ENCODE peak calls at places on chromosomes 12 and 14, in seven cellular contexts. H is T-helper 1 cell; E is stimulated activated CD4-positive, alpha-beta T cell treated with anti-CD3 and anti-CD28 coated beads, Interleukin-2, amount 100 ng/mL, for 4 hours; X is RPMI8226; A is activated CD4-positive, alpha-beta T cell treated with anti-CD3 and anti-CD28 coated beads, Interleukin-2, amount 50 U/mL, for 1 hour; M is NCI-H1417; Z is stromal cell of bone marrow. O is an unnamed sample.

GRCh38 chr14:105940534-105941225 is 414.3 kb downstream of the TMEM121 start:
- DNase-seq in H (no peak), E (no peak), X (no peak), A (no peak), M (no peak), Z (no peak), O (no peak)

GRCh38 chr14:74661726-74662450 is 49.9 kb upstream of the LTBP2 start:
- DNase-seq in H (no peak), E (no peak), X (no peak), A (no peak), M (no peak), Z (no peak), O (no peak)

GRCh38 chr12:110001596-110001995 is 2.4 kb downstream of the ANKRD13A start:
- DNase-seq in H (no peak), E (no peak), X (no peak), A (no peak), M (no peak), Z (peak; percentile 51), O (peak; percentile 94)

GRCh38 chr12:116525418-116526001 is 33.7 kb upstream of the MAP1LC3B2 start:
- DNase-seq in H (no peak), E (no peak), X (no peak), A (no peak), M (no peak), Z (peak; percentile 96), O (peak; percentile 95)

GRCh38 chr14:86153480-86153879 is 623.5 kb downstream of the FLRT2 start:
- DNase-seq in H (no peak), E (no peak), X (no peak), A (no peak), M (no peak), Z (no peak), O (no peak)

GRCh38 chr12:92634730-92635129 is 68.1 kb upstream of the PLEKHG7 start:
- DNase-seq in H (no peak), E (no peak), X (no peak), A (no peak), M (no peak), Z (no peak), O (no peak)

GRCh38 chr14:61403411-61403810 is 82.0 kb downstream of the PRKCH start:
- DNase-seq in H (no peak), E (no peak), X (no peak), A (no peak), M (no peak), Z (no peak), O (no peak)

GRCh38 chr12:63294327-63294632 is 143.3 kb upstream of the AVPR1A start:
- DNase-seq in H (no peak), E (no peak), X (no peak), A (no peak), M (no peak), Z (peak; percentile 51), O (peak; percentile 70)

GRCh38 chr12:11580125-11580751 is 69.2 kb upstream of the ETV6 start:
- DNase-seq in H (no peak), E (no peak), X (peak; percentile 41), A (no peak), M (no peak), Z (peak; percentile 85), O (peak; percentile 98)

GRCh38 chr14:89681086-89682018 is 264.3 kb upstream of the FOXN3 start:
- DNase-seq in H (no peak), E (peak; percentile 58), X (no peak), A (peak; percentile 24), M (no peak), Z (no peak), O (peak; percentile 16)

GRCh38 chr12:124865728-124866127 is 2.1 kb upstream of the SCARB1 start:
- DNase-seq in H (no peak), E (no peak), X (no peak), A (no peak), M (no peak), Z (no peak), O (no peak)

GRCh38 chr12:16602412-16602811 is 3.5 kb downstream of the LMO3 start:
- DNase-seq in H (no peak), E (no peak), X (no peak), A (no peak), M (no peak), Z (no peak), O (no peak)

GRCh38 chr12:21763531-21763930 is 11.0 kb downstream of the KCNJ8 start:
- DNase-seq in H (no peak), E (no peak), X (no peak), A (no peak), M (no peak), Z (no peak), O (no peak)

GRCh38 chr12:55706840-55707671 is 648 bp downstream of the ITGA7 start:
- DNase-seq in H (no peak), E (no peak), X (no peak), A (no peak), M (no peak), Z (no peak), O (no peak)

GRCh38 chr14:24207625-24208024 is 2.1 kb downstream of the TSSK4 start:
- DNase-seq in H (no peak), E (no peak), X (no peak), A (no peak), M (no peak), Z (no peak), O (no peak)

GRCh38 chr12:105365231-105365630 is 34.7 kb downstream of the C12orf75 start:
- DNase-seq in H (no peak), E (no peak), X (no peak), A (no peak), M (no peak), Z (no peak), O (no peak)

GRCh38 chr14:71202881-71203280 is 295.6 kb downstream of the PCNX1 start:
- DNase-seq in H (no peak), E (no peak), X (no peak), A (no peak), M (no peak), Z (peak; percentile 8), O (peak; percentile 81)

GRCh38 chr14:51014625-51015024 is 70.3 kb upstream of the PYGL start:
- DNase-seq in H (no peak), E (no peak), X (no peak), A (no peak), M (no peak), Z (no peak), O (no peak)

GRCh38 chr12:96720363-96720705 is 186.7 kb upstream of the NEDD1 start:
- DNase-seq in H (no peak), E (no peak), X (peak; percentile 73), A (peak; percentile 17), M (peak; percentile 37), Z (no peak), O (no peak)

GRCh38 chr12:68451261-68452091 is 119.3 kb upstream of the MDM1 start:
- DNase-seq in H (no peak), E (no peak), X (peak; percentile 52), A (no peak), M (no peak), Z (peak; percentile 80), O (peak; percentile 88)

GRCh38 chr12:89349814-89350213 is 2.5 kb downstream of the DUSP6 start:
- DNase-seq in H (no peak), E (no peak), X (no peak), A (no peak), M (no peak), Z (no peak), O (peak; percentile 79)

GRCh38 chr14:68473794-68474193 is 319.1 kb downstream of the ZFP36L1 start:
- DNase-seq in H (no peak), E (no peak), X (no peak), A (no peak), M (no peak), Z (no peak), O (no peak)

GRCh38 chr12:29051221-29051620 is 97.9 kb upstream of the FAR2 start:
- DNase-seq in H (no peak), E (no peak), X (no peak), A (no peak), M (no peak), Z (no peak), O (peak; percentile 30)

GRCh38 chr12:3333991-3334391 is 157.0 kb upstream of the PRMT8 start:
- DNase-seq in H (no peak), E (no peak), X (no peak), A (no peak), M (no peak), Z (no peak), O (no peak)

GRCh38 chr12:15444523-15444922 is 122.2 kb downstream of the PTPRO start:
- DNase-seq in H (no peak), E (no peak), X (no peak), A (no peak), M (no peak), Z (no peak), O (no peak)

GRCh38 chr12:54497883-54498282 is 331 bp downstream of the NCKAP1L start:
- DNase-seq in H (no peak), E (no peak), X (no peak), A (no peak), M (no peak), Z (no peak), O (no peak)

GRCh38 chr14:97703006-97703760 is 906.0 kb downstream of the VRK1 start:
- DNase-seq in H (no peak), E (no peak), X (no peak), A (no peak), M (no peak), Z (no peak), O (no peak)

GRCh38 chr12:113858828-113859386 is 107.2 kb downstream of the RBM19 start:
- DNase-seq in H (no peak), E (no peak), X (no peak), A (no peak), M (no peak), Z (no peak), O (no peak)

GRCh38 chr14:100586520-100587247 is 533 bp downstream of the BEGAIN start:
- DNase-seq in H (no peak), E (peak; percentile 43), X (peak; percentile 26), A (no peak), M (peak; percentile 42), Z (no peak), O (peak; percentile 15)

GRCh38 chr12:106841471-106842302 is 67.2 kb downstream of the RIC8B start:
- DNase-seq in H (peak; percentile 4), E (peak; percentile 28), X (peak; percentile 55), A (peak; percentile 24), M (peak; percentile 35), Z (peak; percentile 26), O (peak; percentile 66)

GRCh38 chr12:22986997-22987396 is 362.0 kb downstream of the ETNK1 start:
- DNase-seq in H (no peak), E (no peak), X (no peak), A (no peak), M (no peak), Z (no peak), O (peak; percentile 49)

GRCh38 chr12:52924764-52925716 is 20.2 kb upstream of the KRT8 start:
- DNase-seq in H (no peak), E (no peak), X (no peak), A (no peak), M (peak; percentile 45), Z (no peak), O (peak; percentile 98)

GRCh38 chr14:72610096-72610830 is 283.6 kb downstream of the DPF3 start:
- DNase-seq in H (no peak), E (no peak), X (no peak), A (no peak), M (no peak), Z (no peak), O (no peak)

GRCh38 chr12:116303929-116304328 is 26.4 kb upstream of the MED13L start:
- DNase-seq in H (no peak), E (no peak), X (no peak), A (no peak), M (no peak), Z (no peak), O (peak; percentile 73)

GRCh38 chr12:78797201-78797931 is 67.2 kb upstream of the SYT1 start:
- DNase-seq in H (no peak), E (no peak), X (no peak), A (no peak), M (no peak), Z (no peak), O (peak; percentile 6)

GRCh38 chr14:35400707-35401421 is 3.7 kb downstream of the NFKBIA start:
- DNase-seq in H (peak; percentile 36), E (peak; percentile 58), X (no peak), A (peak; percentile 38), M (no peak), Z (no peak), O (no peak)

GRCh38 chr14:99420711-99421110 is 59.9 kb downstream of the SETD3 start:
- DNase-seq in H (no peak), E (no peak), X (no peak), A (no peak), M (peak; percentile 78), Z (no peak), O (no peak)

O was measured in EH.